ENCODE peak calls at places on chromosome 2, in eight cellular contexts. V is lung, I is substantia nigra, A is IMR-90, Q is body of pancreas, W is suprapubic skin, X is ascending aorta, Y is cardiac muscle cell. U is an unnamed sample.

GRCh38 chr2:182715121-182715895 is 749 bp upstream of the DNAJC10 start:
- DNase-seq in V (no peak), I (no peak), A (peak), Q (no peak), W (no peak), X (no peak), Y (peak), U (peak)

GRCh38 chr2:227451655-227451992 is 20.3 kb upstream of the AGFG1 start:
- DNase-seq in V (no peak), I (no peak), A (no peak), Q (no peak), W (no peak), X (no peak), Y (no peak), U (no peak)

GRCh38 chr2:178527592-178527991 is 47.3 kb downstream of the PLEKHA3 start:
- DNase-seq in V (no peak), I (no peak), A (no peak), Q (no peak), W (no peak), X (no peak), Y (no peak), U (no peak)

GRCh38 chr2:96143848-96144480 is 1.3 kb downstream of the DUSP2 start:
- DNase-seq in V (no peak), I (no peak), A (no peak), Q (no peak), W (peak), X (no peak), Y (no peak), U (no peak)

GRCh38 chr2:232473467-232473890 is 14.2 kb downstream of the ECEL1 start:
- DNase-seq in V (peak), I (no peak), A (no peak), Q (no peak), W (no peak), X (no peak), Y (peak), U (no peak)

GRCh38 chr2:19611491-19612332 is 253.3 kb upstream of the OSR1 start:
- DNase-seq in V (no peak), I (no peak), A (peak), Q (no peak), W (no peak), X (no peak), Y (peak), U (no peak)

GRCh38 chr2:146734042-146734715 is 1110.7 kb upstream of the ACVR2A start:
- DNase-seq in V (no peak), I (no peak), A (peak), Q (no peak), W (no peak), X (no peak), Y (peak), U (peak)

GRCh38 chr2:61117534-61117933 is 44.5 kb upstream of the C2orf74 start:
- DNase-seq in V (no peak), I (no peak), A (peak), Q (no peak), W (no peak), X (no peak), Y (no peak), U (no peak)

GRCh38 chr2:181892795-181893435 is 1.4 kb downstream of the ITPRID2 start:
- DNase-seq in V (no peak), I (no peak), A (peak), Q (no peak), W (no peak), X (no peak), Y (peak), U (no peak)

GRCh38 chr2:79717364-79718007 is 204.6 kb downstream of the CTNNA2 start:
- DNase-seq in V (no peak), I (no peak), A (peak), Q (no peak), W (no peak), X (no peak), Y (peak), U (peak)

GRCh38 chr2:219737270-219737691 is 109.9 kb downstream of the SLC4A3 start:
- DNase-seq in V (no peak), I (no peak), A (peak), Q (no peak), W (no peak), X (no peak), Y (peak), U (no peak)

GRCh38 chr2:101327863-101328394 is 19.4 kb upstream of the RNF149 start:
- DNase-seq in V (peak), I (no peak), A (no peak), Q (peak), W (no peak), X (no peak), Y (no peak), U (no peak)

GRCh38 chr2:202375006-202375610 is 1.0 kb upstream of the BMPR2 start:
- DNase-seq in V (peak), I (no peak), A (peak), Q (peak), W (peak), X (peak), Y (peak), U (no peak)

GRCh38 chr2:162114291-162114690 is 37.8 kb downstream of the GCG start:
- DNase-seq in V (no peak), I (no peak), A (no peak), Q (no peak), W (no peak), X (no peak), Y (peak), U (no peak)

GRCh38 chr2:10457846-10458563 is 9.9 kb upstream of the ODC1 start:
- DNase-seq in V (no peak), I (no peak), A (peak), Q (no peak), W (no peak), X (no peak), Y (peak), U (no peak)

GRCh38 chr2:28463893-28464292 is 32.0 kb upstream of the PLB1 start:
- DNase-seq in V (no peak), I (no peak), A (peak), Q (no peak), W (no peak), X (no peak), Y (peak), U (no peak)

GRCh38 chr2:200306969-200307811 is 697 bp downstream of the SPATS2L start:
- DNase-seq in V (peak), I (no peak), A (no peak), Q (peak), W (peak), X (peak), Y (peak), U (no peak)

GRCh38 chr2:218959141-218959731 is at the start of gene CDK5R2:
- DNase-seq in V (peak), I (peak), A (peak), Q (peak), W (no peak), X (no peak), Y (peak), U (peak)

GRCh38 chr2:62197017-62197586 is 1.2 kb downstream of the B3GNT2 start:
- DNase-seq in V (no peak), I (no peak), A (no peak), Q (peak), W (no peak), X (no peak), Y (no peak), U (no peak)

GRCh38 chr2:4715065-4715464 is 977.1 kb upstream of the SOX11 start:
- DNase-seq in V (no peak), I (no peak), A (no peak), Q (no peak), W (no peak), X (no peak), Y (no peak), U (no peak)

GRCh38 chr2:15984367-15985255 is 44.3 kb downstream of the MYCN start:
- DNase-seq in V (no peak), I (peak), A (no peak), Q (no peak), W (no peak), X (peak), Y (no peak), U (no peak)

GRCh38 chr2:46297546-46298271 is 502 bp downstream of the EPAS1 start:
- DNase-seq in V (peak), I (no peak), A (no peak), Q (peak), W (peak), X (peak), Y (no peak), U (no peak)

GRCh38 chr2:48442610-48443360 is 87.2 kb upstream of the STON1 start:
- DNase-seq in V (no peak), I (no peak), A (no peak), Q (no peak), W (no peak), X (no peak), Y (no peak), U (no peak)

DNA sequence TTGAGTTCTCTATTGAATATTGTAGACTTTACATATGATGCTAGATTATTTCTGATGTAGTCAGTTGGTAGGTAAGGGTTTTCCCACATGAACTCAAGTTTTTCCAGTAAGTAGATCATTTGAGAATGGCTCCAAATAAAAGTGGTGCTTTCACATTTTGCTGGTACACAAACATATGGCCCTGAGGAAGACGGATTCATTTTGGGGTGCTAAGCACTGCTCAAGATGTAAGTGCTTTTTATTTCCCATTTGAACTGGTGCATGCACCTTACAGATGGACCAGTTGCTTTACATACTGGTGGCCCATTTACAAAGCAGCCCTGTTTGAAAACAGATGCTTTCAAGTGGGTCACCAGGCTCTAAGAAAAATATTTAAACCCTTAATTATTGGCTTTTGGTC is 266.7 kb downstream of the MEIS1 start:
- DNase-seq in V (no peak), I (no peak), A (no peak), Q (no peak), W (no peak), X (no peak), Y (no peak), U (no peak)
- H3K27ac ChIP-seq in V (no peak), I (no peak), A (no peak), Q (no peak), W (no peak), X (no peak), Y (no peak), U (no peak)

DNA sequence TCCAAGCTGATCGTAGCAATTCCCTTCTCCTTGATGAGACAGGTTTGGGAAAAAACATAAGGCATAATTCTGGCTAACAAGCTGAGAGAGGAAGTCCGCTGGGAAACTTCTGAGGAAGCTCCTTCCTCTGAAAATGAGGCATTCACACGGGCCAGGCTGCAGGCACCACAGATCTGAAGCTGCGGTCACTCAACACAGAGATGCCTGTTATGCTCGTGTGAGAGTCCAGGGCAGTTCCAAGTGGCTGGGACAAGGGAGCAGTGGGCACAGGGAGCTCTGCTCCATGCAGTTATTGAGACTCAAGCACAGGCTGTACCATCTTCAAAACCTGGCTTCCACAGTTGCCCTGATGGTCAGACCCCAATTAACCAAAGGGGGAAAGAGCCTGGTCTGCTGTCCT is 200.9 kb upstream of the ID2 start:
- DNase-seq in V (no peak), I (no peak), A (no peak), Q (no peak), W (no peak), X (no peak), Y (no peak), U (no peak)
- H3K27ac ChIP-seq in V (no peak), I (no peak), A (no peak), Q (no peak), W (no peak), X (no peak), Y (no peak), U (no peak)

DNA sequence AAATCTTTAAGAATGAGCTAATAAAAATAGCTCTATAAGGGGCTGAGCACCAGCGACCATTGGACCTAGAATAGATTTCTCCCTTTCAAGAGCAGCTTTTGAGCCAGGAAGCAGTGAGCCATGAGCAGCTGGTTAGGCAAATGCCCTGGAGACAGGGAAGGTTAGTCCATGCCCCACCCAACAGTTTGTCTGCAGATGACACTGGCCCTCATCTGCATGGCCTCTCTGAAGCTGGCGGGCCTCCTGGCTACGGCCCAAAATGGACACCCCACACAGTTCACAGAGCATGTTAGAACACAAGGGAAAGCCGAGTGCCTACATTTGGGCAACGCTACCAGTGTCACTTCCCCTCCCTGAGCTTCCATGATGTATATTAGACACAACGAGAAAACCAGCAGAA is 201.1 kb downstream of the MGAT5 start:
- DNase-seq in V (no peak), I (no peak), A (no peak), Q (no peak), W (peak), X (no peak), Y (no peak), U (no peak)
- H3K27ac ChIP-seq in V (no peak), I (no peak), A (no peak), Q (no peak), W (no peak), X (no peak), Y (peak), U (no peak)

GRCh38 chr2:97769308-97769707 is 55.9 kb downstream of the ZAP70 start:
- DNase-seq in V (no peak), I (no peak), A (no peak), Q (no peak), W (no peak), X (no peak), Y (no peak), U (no peak)
- H3K27ac ChIP-seq in V (no peak), I (no peak), A (no peak), Q (no peak), W (no peak), X (no peak), Y (no peak), U (no peak)

GRCh38 chr2:237980087-237980486 is 13.3 kb downstream of the UBE2F start:
- DNase-seq in V (no peak), I (peak), A (no peak), Q (no peak), W (no peak), X (no peak), Y (no peak), U (no peak)
- H3K27ac ChIP-seq in V (no peak), I (peak), A (no peak), Q (no peak), W (no peak), X (no peak), Y (no peak), U (no peak)

GRCh38 chr2:38565333-38565732 is 37.4 kb downstream of the HNRNPLL start:
- DNase-seq in V (no peak), I (no peak), A (no peak), Q (no peak), W (no peak), X (no peak), Y (no peak), U (no peak)

GRCh38 chr2:38574278-38574677 is 28.4 kb downstream of the HNRNPLL start:
- DNase-seq in V (no peak), I (no peak), A (no peak), Q (no peak), W (no peak), X (no peak), Y (no peak), U (no peak)

GRCh38 chr2:38568724-38569478 is 33.8 kb downstream of the HNRNPLL start:
- DNase-seq in V (no peak), I (no peak), A (no peak), Q (no peak), W (no peak), X (no peak), Y (no peak), U (no peak)

GRCh38 chr2:38572167-38572566 is 30.6 kb downstream of the HNRNPLL start:
- DNase-seq in V (peak), I (no peak), A (peak), Q (no peak), W (no peak), X (no peak), Y (peak), U (no peak)

DNA sequence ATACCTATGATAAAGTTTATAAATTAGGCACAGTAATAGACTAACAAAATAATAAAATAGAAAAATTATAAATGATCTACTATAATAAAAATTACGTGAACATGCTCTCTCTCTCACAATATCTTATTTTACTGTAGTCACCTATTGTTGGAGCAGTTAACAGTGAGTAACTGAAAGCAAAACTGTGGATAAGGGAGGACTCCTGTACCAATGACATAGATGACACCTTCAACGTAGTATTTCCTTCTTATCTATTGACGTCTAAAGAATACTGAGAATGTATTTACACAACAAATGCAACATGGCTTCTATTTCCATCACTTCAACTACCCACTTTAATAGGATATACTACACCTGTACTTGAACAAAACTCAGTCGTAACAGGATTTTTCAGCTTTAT is 31.5 kb downstream of the HNRNPLL start:
- DNase-seq in V (no peak), I (no peak), A (no peak), Q (no peak), W (no peak), X (no peak), Y (no peak), U (no peak)
- H3K27ac ChIP-seq in V (no peak), I (no peak), A (no peak), Q (no peak), W (no peak), X (no peak), Y (no peak), U (no peak)

GRCh38 chr2:84861539-84861938 is 19.3 kb downstream of the TRABD2A start:
- DNase-seq in V (no peak), I (no peak), A (no peak), Q (no peak), W (no peak), X (peak), Y (no peak), U (no peak)
- H3K27ac ChIP-seq in V (no peak), I (no peak), A (no peak), Q (no peak), W (no peak), X (no peak), Y (no peak), U (no peak)

DNA sequence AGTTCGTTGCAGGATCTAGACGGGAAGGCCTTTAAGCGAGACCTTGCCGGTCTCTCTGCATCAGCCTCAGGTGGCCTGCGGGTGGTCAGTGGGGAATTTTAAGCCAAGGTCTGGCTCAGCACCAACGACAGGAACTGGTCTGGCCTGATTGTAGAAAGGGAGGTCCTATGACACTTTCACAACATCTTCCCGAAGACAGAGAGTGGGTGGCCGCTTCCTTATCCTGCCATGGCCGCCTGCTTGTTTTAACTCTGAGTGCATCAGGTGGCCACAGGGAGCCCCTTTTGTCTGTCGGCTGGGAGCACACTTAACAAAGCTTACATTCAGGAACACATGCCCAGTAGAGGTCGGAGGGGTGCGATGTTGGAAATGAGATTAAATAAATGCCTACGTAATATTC is 363.7 kb upstream of the MYT1L start:
- DNase-seq in V (no peak), I (no peak), A (no peak), Q (no peak), W (no peak), X (no peak), Y (no peak), U (no peak)
- H3K27ac ChIP-seq in V (no peak), I (no peak), A (no peak), Q (no peak), W (no peak), X (no peak), Y (no peak), U (no peak)